ENCODE peak calls at places on chromosomes 16 and 17, in eight cellular contexts. F, A, Q, M, X, U, Y and O are unnamed samples.

GRCh38 chr17:47286198-47286914 is 32.7 kb downstream of the ITGB3 start:
- DNase-seq in X (no peak), F (no peak), A (no peak), Q (no peak), Y (no peak), U (no peak), M (no peak), O (no peak)

GRCh38 chr16:20910781-20911321 is 10.3 kb downstream of the LYRM1 start:
- DNase-seq in Y (no peak), Q (peak), F (no peak), U (no peak), X (peak), M (no peak), A (no peak), O (no peak)

GRCh38 chr17:75649687-75650086 is 16.5 kb downstream of the SMIM5 start:
- DNase-seq in U (no peak), A (no peak), F (no peak), Q (no peak), X (no peak), Y (no peak), M (no peak), O (no peak)

GRCh38 chr17:732788-733720 is 658 bp downstream of the TLCD3A start:
- DNase-seq in M (peak), Q (peak), U (peak), X (peak), F (peak), Y (no peak), A (peak), O (no peak)

GRCh38 chr17:75832652-75833400 is 11.4 kb downstream of the UNC13D start:
- DNase-seq in F (no peak), Q (no peak), U (no peak), M (no peak), Y (no peak), X (no peak), A (no peak), O (no peak)

GRCh38 chr16:11562941-11563340 is 23.8 kb downstream of the LITAF start:
- DNase-seq in X (no peak), F (peak), U (no peak), M (no peak), Q (no peak), Y (no peak), A (no peak), O (no peak)

GRCh38 chr16:12415072-12415471 is 388.6 kb downstream of the CPPED1 start:
- DNase-seq in A (no peak), F (no peak), Y (no peak), U (no peak), X (no peak), Q (no peak), M (no peak), O (no peak)

GRCh38 chr16:4515611-4516233 is 22.9 kb downstream of the CDIP1 start:
- DNase-seq in M (peak), Y (no peak), U (peak), A (no peak), X (no peak), Q (peak), F (no peak), O (no peak)

GRCh38 chr16:3822366-3823045 is 58.0 kb downstream of the CREBBP start:
- DNase-seq in X (no peak), M (no peak), F (no peak), Q (peak), U (no peak), A (no peak), Y (no peak), O (no peak)

GRCh38 chr17:18370761-18371160 is 6.8 kb upstream of the EVPLL start:
- DNase-seq in Q (no peak), Y (no peak), F (no peak), M (no peak), X (no peak), A (no peak), U (no peak), O (no peak)

GRCh38 chr17:65231086-65231485 is 93.9 kb downstream of the RGS9 start:
- DNase-seq in Q (no peak), F (no peak), Y (no peak), X (no peak), A (no peak), U (no peak), M (no peak), O (no peak)

GRCh38 chr16:76118344-76118743 is 158.9 kb upstream of the CNTNAP4 start:
- DNase-seq in M (no peak), Q (no peak), Y (no peak), X (no peak), F (no peak), U (no peak), A (no peak), O (no peak)

GRCh38 chr16:57613514-57613913 is 14.9 kb upstream of the ADGRG1 start:
- DNase-seq in Y (no peak), X (no peak), Q (no peak), M (peak), A (no peak), F (no peak), U (no peak), O (no peak)

GRCh38 chr17:50194441-50195195 is 6.8 kb downstream of the COL1A1 start:
- DNase-seq in U (no peak), M (no peak), Y (no peak), F (no peak), X (no peak), Q (peak), A (no peak), O (no peak)
- H3K27ac ChIP-seq in U (no peak), M (no peak), Y (peak), F (no peak), X (peak), Q (no peak), A (no peak), O (no peak)

GRCh38 chr16:88534731-88535141 is 35.5 kb upstream of the ZC3H18 start:
- DNase-seq in A (peak), U (no peak), M (peak), Q (peak), X (peak), Y (peak), F (no peak), O (no peak)

GRCh38 chr16:88532434-88533241 is 37.6 kb upstream of the ZC3H18 start:
- DNase-seq in A (peak), F (no peak), M (peak), Q (no peak), X (no peak), U (no peak), Y (no peak), O (no peak)

GRCh38 chr16:88531931-88532433 is 38.2 kb upstream of the ZC3H18 start:
- DNase-seq in A (peak), Q (no peak), Y (no peak), F (no peak), X (no peak), U (no peak), M (peak), O (no peak)

GRCh38 chr16:88533945-88534641 is 36.1 kb upstream of the ZC3H18 start:
- DNase-seq in U (no peak), X (peak), M (peak), A (peak), Y (peak), Q (peak), F (peak), O (no peak)

DNA sequence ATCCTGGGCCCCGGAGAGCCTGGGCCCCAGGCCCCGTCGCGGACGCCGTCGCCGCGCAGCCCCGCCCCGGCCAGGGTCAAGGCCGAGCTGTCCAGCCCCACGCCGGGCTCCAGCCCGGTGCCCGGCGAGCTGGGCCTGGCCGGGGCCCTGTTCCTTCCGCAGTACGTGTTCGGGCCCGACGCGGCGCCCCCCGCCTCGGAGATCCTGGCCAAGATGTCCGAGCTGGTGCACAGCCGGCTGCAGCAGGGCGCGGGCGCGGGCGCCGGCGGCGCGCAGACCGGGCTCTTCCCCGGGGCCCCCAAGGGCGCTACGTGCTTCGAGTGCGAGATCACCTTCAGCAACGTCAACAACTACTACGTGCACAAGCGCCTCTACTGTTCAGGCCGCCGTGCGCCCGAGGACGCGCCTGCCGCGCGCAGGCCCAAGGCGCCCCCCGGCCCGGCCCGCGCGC is 36.8 kb upstream of the ZC3H18 start:
- DNase-seq in A (no peak), M (no peak), Y (no peak), U (no peak), Q (peak), X (peak), F (no peak), O (no peak)
- H3K4me3 ChIP-seq in A (peak), M (no peak), Y (peak), U (no peak), Q (no peak), X (no peak), F (no peak), O (no peak)

DNA sequence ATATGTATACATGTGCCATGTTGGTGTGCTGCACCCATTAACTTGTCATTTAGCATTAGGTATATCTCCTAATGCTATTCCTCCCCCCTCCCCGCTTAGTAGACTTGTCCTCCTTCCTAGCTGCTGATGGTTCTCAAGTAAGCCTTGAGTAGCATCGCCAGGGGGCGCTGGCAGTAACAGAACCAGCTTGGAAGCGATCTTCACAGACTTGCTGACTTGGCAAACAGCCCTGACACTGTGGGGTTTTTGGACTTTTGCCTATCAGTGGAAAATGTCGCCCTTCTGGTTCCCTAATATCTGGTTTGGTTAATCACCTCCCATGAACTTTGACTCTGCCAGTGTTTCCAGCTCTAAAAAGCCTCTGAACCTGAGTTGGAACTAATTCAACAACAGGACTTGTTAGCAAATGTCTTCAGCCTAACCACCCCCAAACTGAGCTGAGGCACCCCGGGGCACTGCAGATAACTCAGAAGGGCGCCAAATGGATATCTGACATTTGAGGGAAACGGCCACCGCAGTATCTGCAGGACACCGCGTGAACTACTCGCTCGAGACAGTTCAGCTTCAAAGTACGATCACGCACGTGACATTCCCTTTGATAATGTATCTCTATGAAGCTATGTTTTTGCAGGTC is 15.4 kb upstream of the SPATA32 start:
- DNase-seq in Q (peak), A (peak), F (peak), Y (peak), U (peak), X (peak), M (peak), O (peak)
- H3K27ac ChIP-seq in Q (peak), A (peak), F (no peak), Y (peak), U (peak), X (no peak), M (peak), O (no peak)

DNA sequence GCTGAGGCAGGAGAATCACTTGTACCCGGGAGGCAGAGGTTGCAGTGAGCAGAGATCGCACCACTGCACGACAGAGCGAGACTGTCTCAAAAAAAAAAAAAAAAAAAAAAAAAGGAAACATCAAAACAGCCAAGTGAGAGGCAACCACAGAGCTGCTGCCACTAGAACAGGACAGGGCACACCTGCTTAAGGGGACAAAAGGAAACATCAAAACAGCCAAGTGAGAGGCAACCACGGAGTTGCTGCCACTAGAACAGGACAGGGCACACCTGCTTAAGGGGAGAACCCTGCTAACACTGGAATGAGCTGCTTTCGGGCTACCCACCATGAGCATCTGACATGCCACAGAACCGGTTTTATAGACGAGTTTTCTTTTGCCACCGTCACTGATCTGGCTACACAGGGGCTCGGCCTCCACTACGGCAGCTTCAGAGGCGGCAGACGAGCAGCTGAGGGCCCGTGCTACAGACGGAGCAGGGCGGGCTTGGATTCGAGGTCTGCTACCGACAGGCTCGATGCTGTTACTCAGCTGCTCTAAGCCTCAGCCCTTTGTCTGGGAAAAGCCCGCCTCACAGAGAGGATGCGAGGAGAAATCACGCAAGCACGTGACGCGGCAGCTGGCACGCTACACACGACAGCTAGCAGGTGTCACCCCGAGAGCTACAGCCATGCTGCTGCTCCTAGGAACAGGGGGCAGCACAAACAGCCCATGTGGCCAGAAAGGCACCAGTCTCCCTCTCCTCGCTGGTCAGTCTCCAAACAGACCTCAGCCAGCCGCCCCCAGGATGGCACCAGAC is 2.0 kb downstream of the P4HB start:
- DNase-seq in Q (no peak), X (no peak), F (no peak), Y (no peak), U (peak), A (no peak), M (no peak), O (no peak)
- H3K4me3 ChIP-seq in Q (no peak), X (peak), F (peak), Y (peak), U (peak), A (peak), M (peak), O (peak)

GRCh38 chr17:42519546-42520444 is 16.2 kb upstream of the NAGLU start:
- DNase-seq in U (peak), F (no peak), Y (peak), A (peak), M (peak), Q (peak), X (peak), O (no peak)

GRCh38 chr17:42521036-42521435 is 15.0 kb upstream of the NAGLU start:
- DNase-seq in Y (no peak), A (no peak), Q (no peak), U (no peak), M (peak), F (no peak), X (no peak), O (no peak)

GRCh38 chr17:42518755-42519545 is 17.1 kb upstream of the NAGLU start:
- DNase-seq in X (peak), Y (no peak), M (peak), Q (peak), F (no peak), A (peak), U (no peak), O (no peak)

GRCh38 chr17:42521666-42522262 is 14.3 kb upstream of the NAGLU start:
- DNase-seq in X (peak), U (no peak), M (peak), A (no peak), F (no peak), Y (no peak), Q (peak), O (no peak)

DNA sequence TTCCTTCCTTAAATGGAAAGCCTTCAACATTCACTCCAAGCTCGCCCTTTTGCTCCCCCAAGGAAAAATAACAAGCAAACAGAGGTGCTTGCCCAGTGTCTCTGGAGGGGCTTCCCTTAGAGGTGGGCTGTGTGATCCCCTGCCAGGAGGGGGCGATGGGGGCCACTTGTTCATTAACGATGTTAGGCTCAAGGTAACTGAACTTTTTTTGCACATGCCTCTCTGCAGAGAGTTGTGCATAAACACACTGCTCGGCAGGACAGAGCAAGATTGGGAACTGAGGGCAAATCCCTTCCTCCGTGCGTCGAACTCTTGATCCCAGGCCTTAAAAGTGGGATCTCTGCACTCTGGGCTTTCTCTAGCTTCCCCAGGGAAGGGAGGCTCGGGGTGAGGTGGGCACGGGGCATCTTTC is 15.5 kb upstream of the NAGLU start:
- DNase-seq in Y (no peak), Q (no peak), M (peak), F (no peak), X (no peak), A (no peak), U (no peak), O (no peak)
- H3K27ac ChIP-seq in Y (peak), Q (peak), M (peak), F (no peak), X (peak), A (peak), U (peak), O (peak)

GRCh38 chr16:50719401-50720337 is 22.2 kb upstream of the CYLD start:
- DNase-seq in F (no peak), A (no peak), Q (no peak), X (no peak), U (no peak), M (no peak), Y (no peak), O (no peak)
- H3K4me3 ChIP-seq in F (no peak), A (no peak), Q (no peak), X (no peak), U (no peak), M (no peak), Y (no peak), O (no peak)

DNA sequence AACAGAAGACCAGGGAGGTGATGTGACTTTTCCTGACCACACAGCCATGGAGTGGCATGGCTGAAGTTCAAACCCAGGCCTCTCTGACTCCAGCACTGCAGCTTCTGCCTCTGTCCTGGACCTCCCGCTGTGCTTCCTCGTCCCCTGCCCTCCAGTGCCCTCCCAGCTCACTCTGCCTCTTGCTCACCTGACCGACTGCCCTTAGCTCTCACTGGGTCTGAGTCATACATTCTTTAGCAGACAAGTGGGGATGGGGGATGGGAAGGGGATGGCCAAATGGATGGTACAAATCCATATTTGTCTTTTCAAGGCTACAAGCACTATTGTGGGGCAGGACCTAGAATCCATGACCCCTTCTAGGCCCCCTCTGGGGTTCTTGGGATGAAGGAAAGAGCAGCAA is 33.0 kb downstream of the PITPNM3 start:
- DNase-seq in Y (peak), A (no peak), Q (peak), U (no peak), X (peak), F (no peak), M (no peak), O (no peak)
- H3K27ac ChIP-seq in Y (peak), A (no peak), Q (no peak), U (no peak), X (no peak), F (no peak), M (no peak), O (no peak)